ENCODE peak calls at places on chromosomes 6 and 20, in four cellular contexts. One of them, this sample, is unnamed.

GRCh38 chr6:37473364-37474095 is 26.2 kb downstream of the CCDC167 start:
- DNase-seq in adrenal gland: peak
- DNase-seq in stimulated activated CD8-positive, alpha-beta memory T cell treated with anti-CD3 and anti-CD28 coated beads, Interleukin-12 subunit alpha, Interleukin-12 subunit beta, amount 100 ng/mL, for 4 hours: no peak
- DNase-seq in NCI-H526 treated with DMSO at 0.1 percent for 48 hours: no peak
- DNase-seq in this sample: no peak

GRCh38 chr20:12394786-12395185 is 477.1 kb downstream of the BTBD3 start:
- DNase-seq in adrenal gland: no peak
- DNase-seq in stimulated activated CD8-positive, alpha-beta memory T cell treated with anti-CD3 and anti-CD28 coated beads, Interleukin-12 subunit alpha, Interleukin-12 subunit beta, amount 100 ng/mL, for 4 hours: no peak
- DNase-seq in NCI-H526 treated with DMSO at 0.1 percent for 48 hours: no peak
- DNase-seq in this sample: peak

GRCh38 chr6:163201855-163202254 is 212.7 kb upstream of the QKI start:
- DNase-seq in adrenal gland: no peak
- DNase-seq in stimulated activated CD8-positive, alpha-beta memory T cell treated with anti-CD3 and anti-CD28 coated beads, Interleukin-12 subunit alpha, Interleukin-12 subunit beta, amount 100 ng/mL, for 4 hours: no peak
- DNase-seq in NCI-H526 treated with DMSO at 0.1 percent for 48 hours: no peak
- DNase-seq in this sample: no peak

GRCh38 chr6:90194371-90194841 is 102.2 kb downstream of the BACH2 start:
- DNase-seq in adrenal gland: no peak
- DNase-seq in stimulated activated CD8-positive, alpha-beta memory T cell treated with anti-CD3 and anti-CD28 coated beads, Interleukin-12 subunit alpha, Interleukin-12 subunit beta, amount 100 ng/mL, for 4 hours: no peak
- DNase-seq in NCI-H526 treated with DMSO at 0.1 percent for 48 hours: no peak
- DNase-seq in this sample: no peak

GRCh38 chr6:42352856-42353564 is 98.7 kb downstream of the TRERF1 start:
- DNase-seq in adrenal gland: no peak
- DNase-seq in stimulated activated CD8-positive, alpha-beta memory T cell treated with anti-CD3 and anti-CD28 coated beads, Interleukin-12 subunit alpha, Interleukin-12 subunit beta, amount 100 ng/mL, for 4 hours: no peak
- DNase-seq in NCI-H526 treated with DMSO at 0.1 percent for 48 hours: no peak
- DNase-seq in this sample: no peak

GRCh38 chr20:44065401-44066340 is 121.3 kb downstream of the JPH2 start:
- DNase-seq in adrenal gland: no peak
- DNase-seq in stimulated activated CD8-positive, alpha-beta memory T cell treated with anti-CD3 and anti-CD28 coated beads, Interleukin-12 subunit alpha, Interleukin-12 subunit beta, amount 100 ng/mL, for 4 hours: no peak
- DNase-seq in NCI-H526 treated with DMSO at 0.1 percent for 48 hours: no peak
- DNase-seq in this sample: no peak

GRCh38 chr6:149060300-149060984 is 257.1 kb upstream of the TAB2 start:
- DNase-seq in adrenal gland: no peak
- DNase-seq in stimulated activated CD8-positive, alpha-beta memory T cell treated with anti-CD3 and anti-CD28 coated beads, Interleukin-12 subunit alpha, Interleukin-12 subunit beta, amount 100 ng/mL, for 4 hours: peak
- DNase-seq in NCI-H526 treated with DMSO at 0.1 percent for 48 hours: no peak
- DNase-seq in this sample: no peak

GRCh38 chr20:50341880-50342637 is 151.4 kb downstream of the CEBPB start:
- DNase-seq in adrenal gland: no peak
- DNase-seq in stimulated activated CD8-positive, alpha-beta memory T cell treated with anti-CD3 and anti-CD28 coated beads, Interleukin-12 subunit alpha, Interleukin-12 subunit beta, amount 100 ng/mL, for 4 hours: no peak
- DNase-seq in NCI-H526 treated with DMSO at 0.1 percent for 48 hours: no peak
- DNase-seq in this sample: no peak

This sample was measured in ELF-1.